ENCODE peak calls at places on chromosome 22, in seven cellular contexts. Y, R, G, A, O, N and B are unnamed samples.

GRCh38 chr22:38257650-38258246 is 15.1 kb downstream of the TMEM184B start:
- DNase-seq in Y (no peak), R (no peak), G (no peak), A (no peak), O (no peak), N (no peak), B (no peak)

GRCh38 chr22:23772315-23773246 is at the start of gene MMP11:
- DNase-seq in Y (no peak), R (no peak), G (peak; percentile 59), A (no peak), O (no peak), N (peak; percentile 57), B (no peak)

GRCh38 chr22:28116261-28116673 is 197.2 kb upstream of the PITPNB start:
- DNase-seq in Y (peak; percentile 58), R (peak; percentile 92), G (no peak), A (peak; percentile 67), O (peak; percentile 35), N (peak; percentile 27), B (no peak)

GRCh38 chr22:49543876-49544275 is 283.8 kb downstream of the BRD1 start:
- DNase-seq in Y (no peak), R (no peak), G (no peak), A (no peak), O (no peak), N (no peak), B (no peak)

GRCh38 chr22:40009953-40010751 is 15.4 kb downstream of the FAM83F start:
- DNase-seq in Y (no peak), R (no peak), G (no peak), A (no peak), O (no peak), N (no peak), B (no peak)

GRCh38 chr22:23094695-23095466 is 24.6 kb downstream of the GNAZ start:
- DNase-seq in Y (no peak), R (no peak), G (no peak), A (no peak), O (no peak), N (no peak), B (no peak)

GRCh38 chr22:38098410-38099249 is 11.9 kb downstream of the BAIAP2L2 start:
- DNase-seq in Y (no peak), R (peak; percentile 46), G (no peak), A (peak; percentile 11), O (no peak), N (no peak), B (no peak)

GRCh38 chr22:41598081-41598480 is 8.4 kb upstream of the PMM1 start:
- DNase-seq in Y (no peak), R (peak; percentile 83), G (no peak), A (no peak), O (no peak), N (peak; percentile 58), B (no peak)

GRCh38 chr22:49016909-49017768 is 810.5 kb downstream of the BRD1 start:
- DNase-seq in Y (no peak), R (no peak), G (no peak), A (no peak), O (no peak), N (no peak), B (peak; percentile 44)

GRCh38 chr22:41996826-41997225 is 1.8 kb upstream of the WBP2NL start:
- DNase-seq in Y (no peak), R (no peak), G (no peak), A (no peak), O (no peak), N (no peak), B (peak; percentile 43)

GRCh38 chr22:20093437-20093836 is 13.4 kb downstream of the DGCR8 start:
- DNase-seq in Y (no peak), R (no peak), G (no peak), A (no peak), O (no peak), N (no peak), B (no peak)

GRCh38 chr22:39308614-39309363 is 10.6 kb downstream of the RPL3 start:
- DNase-seq in Y (peak; percentile 75), R (peak; percentile 96), G (no peak), A (peak; percentile 88), O (peak; percentile 78), N (peak; percentile 88), B (no peak)

GRCh38 chr22:31259798-31260473 is 32.4 kb downstream of the PIK3IP1 start:
- DNase-seq in Y (no peak), R (no peak), G (no peak), A (no peak), O (no peak), N (no peak), B (no peak)

GRCh38 chr22:20290578-20291248 is 22.6 kb upstream of the RTN4R start:
- DNase-seq in Y (no peak), R (no peak), G (no peak), A (no peak), O (no peak), N (no peak), B (no peak)

GRCh38 chr22:40044870-40045834 is 50.4 kb downstream of the FAM83F start:
- DNase-seq in Y (no peak), R (peak; percentile 38), G (no peak), A (no peak), O (no peak), N (peak; percentile 53), B (no peak)

GRCh38 chr22:28989035-28989464 is 72.6 kb downstream of the C22orf31 start:
- DNase-seq in Y (no peak), R (no peak), G (no peak), A (no peak), O (no peak), N (no peak), B (no peak)

GRCh38 chr22:27206747-27207133 is 549.4 kb downstream of the MIAT start:
- DNase-seq in Y (no peak), R (no peak), G (no peak), A (no peak), O (no peak), N (no peak), B (no peak)

GRCh38 chr22:42459273-42460040 is 27.3 kb upstream of the NFAM1 start:
- DNase-seq in Y (no peak), R (no peak), G (no peak), A (no peak), O (no peak), N (no peak), B (no peak)

GRCh38 chr22:20989323-20990138 is 7.4 kb downstream of the LZTR1 start:
- DNase-seq in Y (no peak), R (no peak), G (no peak), A (no peak), O (no peak), N (no peak), B (no peak)

GRCh38 chr22:48563118-48563965 is 1264.3 kb downstream of the BRD1 start:
- DNase-seq in Y (no peak), R (no peak), G (no peak), A (no peak), O (no peak), N (no peak), B (no peak)

GRCh38 chr22:17896552-17896951 is 122.3 kb upstream of the BID start:
- DNase-seq in Y (no peak), R (no peak), G (no peak), A (no peak), O (no peak), N (peak; percentile 74), B (no peak)

DNA sequence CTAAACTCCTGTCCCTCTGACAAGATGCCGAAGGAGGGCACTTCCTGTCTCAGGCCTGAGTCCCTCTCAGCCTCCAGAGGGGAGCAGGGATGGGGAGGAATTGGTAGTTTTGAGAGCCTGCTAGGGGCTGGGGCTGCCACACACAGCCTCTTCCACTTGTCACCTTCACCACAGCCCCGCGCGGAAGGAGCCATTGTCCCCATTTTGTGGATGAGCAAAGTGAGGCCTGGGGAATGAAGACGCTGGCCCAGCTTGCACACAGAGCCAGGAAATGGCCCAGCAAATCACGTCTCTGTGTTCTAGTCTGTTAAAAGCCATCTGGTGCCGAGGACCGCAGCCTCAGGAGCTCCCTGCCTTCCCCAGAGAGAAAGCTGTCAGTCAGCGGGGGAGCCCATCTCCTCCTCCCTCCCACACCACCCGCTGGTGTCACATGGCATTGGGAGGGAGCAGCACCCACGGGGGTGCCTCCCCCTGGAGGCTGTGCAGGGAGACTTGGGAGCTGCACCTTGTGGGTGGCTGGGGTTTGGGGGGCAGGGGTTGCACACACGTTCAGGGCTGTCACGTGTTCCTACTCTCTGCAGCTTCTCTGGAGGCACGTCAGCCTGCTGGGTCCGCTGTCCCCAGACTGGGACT is 34.6 kb downstream of the RASD2 start:
- DNase-seq in Y (no peak), R (no peak), G (no peak), A (no peak), O (no peak), N (no peak), B (no peak)
- TF ChIP-seq CTCF in Y (no peak), R (no peak), G (no peak), A (no peak), O (no peak), N (no peak), B (no peak)

DNA sequence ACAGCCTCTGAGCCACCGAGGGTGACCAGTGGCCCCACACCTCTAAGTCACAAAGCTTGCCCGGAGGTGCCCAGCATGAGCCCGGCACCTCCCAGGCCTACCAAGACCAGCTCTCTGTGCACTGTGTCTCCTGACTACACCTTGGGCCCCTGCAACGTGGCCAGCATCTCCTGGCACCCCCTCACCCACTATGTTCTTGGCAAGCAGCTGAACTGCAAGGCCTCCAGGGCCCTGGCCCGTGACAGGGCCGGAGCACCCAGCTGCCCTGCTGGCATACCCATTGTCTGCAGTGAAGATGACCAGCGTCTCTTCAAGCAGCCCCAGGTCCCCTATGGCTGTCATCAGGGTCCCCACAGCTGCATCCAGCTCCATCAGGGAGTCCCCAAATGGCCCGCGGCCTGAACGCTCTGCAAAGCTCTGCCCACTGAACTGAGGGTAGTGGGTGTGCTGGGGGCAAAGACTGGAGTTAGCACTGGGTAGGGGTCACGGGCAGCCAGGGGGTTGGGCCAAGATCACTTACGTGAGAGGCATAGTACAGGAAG is 1.6 kb downstream of the ARSA start:
- DNase-seq in Y (no peak), R (no peak), G (no peak), A (no peak), O (no peak), N (no peak), B (no peak)
- TF ChIP-seq CTCF in Y (no peak), R (no peak), G (no peak), A (peak; percentile 2), O (no peak), N (no peak), B (no peak)

DNA sequence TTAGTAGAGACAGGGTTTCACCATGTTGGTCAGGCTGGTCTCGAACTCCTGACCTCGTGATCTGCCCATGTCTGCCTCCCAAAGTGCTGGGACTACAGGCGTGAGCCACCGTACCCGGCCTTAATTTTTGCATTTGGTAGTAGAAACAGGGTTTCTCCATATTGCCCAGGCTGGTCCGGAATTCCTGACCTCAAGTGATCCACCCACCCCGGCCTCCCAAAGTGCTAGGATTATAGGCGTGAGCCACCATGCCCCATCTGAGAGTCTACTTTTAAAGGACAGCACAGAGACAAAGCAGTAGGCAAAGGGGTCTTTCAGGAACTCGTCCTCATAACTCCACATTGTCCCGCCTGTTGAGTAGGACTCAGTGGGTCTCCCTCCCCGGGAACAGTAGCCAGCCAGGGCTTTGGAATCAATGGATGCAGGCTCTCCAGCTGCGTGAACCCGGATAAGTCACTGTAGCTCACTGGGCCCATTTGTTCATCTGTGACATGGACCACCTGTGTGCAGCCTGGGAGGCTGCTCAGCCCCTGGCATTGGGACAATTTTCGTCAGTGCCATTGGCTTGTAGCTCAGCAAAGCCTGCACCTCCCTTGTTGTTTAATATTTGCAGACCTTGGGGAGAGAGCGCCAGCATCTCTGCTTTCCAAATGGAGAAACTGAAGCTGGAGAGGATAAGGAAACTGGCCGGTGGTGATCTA is 86.1 kb downstream of the ARHGAP8 start:
- DNase-seq in Y (no peak), R (no peak), G (no peak), A (no peak), O (no peak), N (no peak), B (no peak)
- TF ChIP-seq CTCF in Y (no peak), R (no peak), G (no peak), A (no peak), O (no peak), N (no peak), B (no peak)

GRCh38 chr22:46902998-46903916 is 140.8 kb downstream of the TBC1D22A start:
- DNase-seq in Y (no peak), R (no peak), G (no peak), A (no peak), O (no peak), N (no peak), B (no peak)
- TF ChIP-seq CTCF in Y (no peak), R (no peak), G (no peak), A (no peak), O (no peak), N (no peak), B (no peak)